ENCODE peak calls at places on chromosomes 1 and 21, in six cellular contexts. Q is T-cell; O is pons; G is choroid plexus epithelial cell; F is stimulated activated CD8-positive, alpha-beta memory T cell treated with anti-CD3 and anti-CD28 coated beads, Interleukin-7, amount 100 ng/mL, for 1 hour; I is fibroblast of the conjunctiva. C is an unnamed sample.

GRCh38 chr1:229753764-229754553 is 127.9 kb downstream of the URB2 start:
- DNase-seq in Q (no peak), O (peak; percentile 27), G (no peak), F (no peak), I (no peak), C (no peak)

GRCh38 chr1:91885716-91886506 is at the start of gene TGFBR3:
- DNase-seq in Q (peak; percentile 69), O (peak; percentile 55), G (peak; percentile 88), F (peak; percentile 60), I (peak; percentile 94), C (peak; percentile 85)

GRCh38 chr1:35642472-35642955 is 1.2 kb upstream of the PSMB2 start:
- DNase-seq in Q (no peak), O (no peak), G (no peak), F (no peak), I (no peak), C (no peak)

GRCh38 chr1:112074711-112075110 is 85.2 kb upstream of the KCND3 start:
- DNase-seq in Q (no peak), O (peak; percentile 19), G (no peak), F (no peak), I (no peak), C (no peak)

GRCh38 chr1:201399352-201400126 is 415 bp upstream of the LAD1 start:
- DNase-seq in Q (no peak), O (no peak), G (no peak), F (no peak), I (no peak), C (no peak)

GRCh38 chr1:38308780-38309179 is 262.2 kb upstream of the POU3F1 start:
- DNase-seq in Q (no peak), O (no peak), G (no peak), F (no peak), I (no peak), C (no peak)

GRCh38 chr1:58818075-58818474 is 34.2 kb upstream of the JUN start:
- DNase-seq in Q (no peak), O (no peak), G (peak; percentile 71), F (no peak), I (peak; percentile 62), C (no peak)

GRCh38 chr1:156815307-156815826 is 1.3 kb downstream of the SH2D2A start:
- DNase-seq in Q (no peak), O (no peak), G (peak; percentile 86), F (no peak), I (no peak), C (peak; percentile 60)

GRCh38 chr1:228430243-228430642 is 13.6 kb upstream of the TRIM17 start:
- DNase-seq in Q (no peak), O (no peak), G (no peak), F (no peak), I (no peak), C (no peak)

GRCh38 chr1:11318982-11319381 is 46.0 kb downstream of the UBIAD1 start:
- DNase-seq in Q (no peak), O (no peak), G (no peak), F (no peak), I (no peak), C (no peak)

GRCh38 chr21:37916795-37917142 is 512 bp upstream of the KCNJ6 start:
- DNase-seq in Q (no peak), O (no peak), G (peak; percentile 7), F (no peak), I (no peak), C (no peak)

GRCh38 chr1:11781298-11781697 is 19.3 kb downstream of the C1orf167 start:
- DNase-seq in Q (no peak), O (no peak), G (no peak), F (no peak), I (no peak), C (no peak)

C was measured in GM04504.